ENCODE peak calls at places on chromosomes 2 and 18, in seven cellular contexts. Y is thyroid gland, G is right lobe of liver, K is esophagus squamous epithelium, Z is heart left ventricle, F is HCT116, W is ovary. O is an unnamed sample.

GRCh38 chr2:174145827-174146226 is 102.5 kb downstream of the OLA1 start:
- DNase-seq in Y (no peak), G (no peak), K (no peak), Z (no peak), F (no peak), W (no peak), O (no peak)

GRCh38 chr2:175742367-175742766 is 259.7 kb downstream of the LNPK start:
- DNase-seq in Y (no peak), G (no peak), K (no peak), Z (no peak), F (no peak), W (no peak), O (no peak)

GRCh38 chr2:209687261-209687660 is 84.4 kb upstream of the UNC80 start:
- DNase-seq in Y (no peak), G (no peak), K (no peak), Z (no peak), F (no peak), W (no peak), O (no peak)

GRCh38 chr2:219460424-219460926 is 25.8 kb downstream of the SPEG start:
- DNase-seq in Y (peak; percentile 85), G (no peak), K (no peak), Z (peak; percentile 82), F (no peak), W (peak; percentile 84), O (no peak)

GRCh38 chr2:233084488-233084887 is 24.3 kb downstream of the INPP5D start:
- DNase-seq in Y (peak; percentile 37), G (peak; percentile 67), K (no peak), Z (peak; percentile 74), F (no peak), W (no peak), O (no peak)

GRCh38 chr18:31977270-31977872 is 34.4 kb upstream of the TRAPPC8 start:
- DNase-seq in Y (peak; percentile 19), G (peak; percentile 51), K (no peak), Z (peak; percentile 28), F (peak; percentile 54), W (no peak), O (no peak)

GRCh38 chr2:234496442-234496834 is 443 bp downstream of the ARL4C start:
- DNase-seq in Y (no peak), G (no peak), K (no peak), Z (no peak), F (no peak), W (no peak), O (no peak)

GRCh38 chr2:192218970-192219369 is 24.2 kb upstream of the TMEFF2 start:
- DNase-seq in Y (no peak), G (no peak), K (no peak), Z (no peak), F (no peak), W (no peak), O (no peak)

GRCh38 chr2:929011-929735 is 21.5 kb upstream of the SNTG2 start:
- DNase-seq in Y (no peak), G (no peak), K (no peak), Z (no peak), F (no peak), W (no peak), O (no peak)

GRCh38 chr2:151781642-151782041 is 46.6 kb downstream of the ARL5A start:
- DNase-seq in Y (no peak), G (no peak), K (no peak), Z (no peak), F (no peak), W (no peak), O (no peak)

GRCh38 chr2:199470672-199471442 is 13.1 kb upstream of the SATB2 start:
- DNase-seq in Y (no peak), G (no peak), K (no peak), Z (no peak), F (no peak), W (no peak), O (no peak)
- H3K27me3 ChIP-seq in Y (peaks cover 48% of the 10 kb centered on the region), G (peaks cover 13% of the 10 kb centered on the region), K (peaks cover 100% of the 10 kb centered on the region), Z (peaks cover 100% of the 10 kb centered on the region), F (no peaks in the 10 kb centered on the region), W (no peaks in the 10 kb centered on the region), O (peaks cover 14% of the 10 kb centered on the region)

GRCh38 chr18:36155960-36156757 is 26.5 kb downstream of the ELP2 start:
- DNase-seq in Y (no peak), G (no peak), K (no peak), Z (no peak), F (no peak), W (no peak), O (no peak)

GRCh38 chr18:36149514-36150289 is 20.0 kb downstream of the ELP2 start:
- DNase-seq in Y (no peak), G (no peak), K (no peak), Z (no peak), F (no peak), W (no peak), O (no peak)

GRCh38 chr18:36153771-36154170 is 24.1 kb downstream of the ELP2 start:
- DNase-seq in Y (no peak), G (no peak), K (no peak), Z (no peak), F (no peak), W (no peak), O (no peak)

GRCh38 chr18:36153203-36153602 is 23.5 kb downstream of the ELP2 start:
- DNase-seq in Y (no peak), G (no peak), K (no peak), Z (no peak), F (no peak), W (no peak), O (no peak)

DNA sequence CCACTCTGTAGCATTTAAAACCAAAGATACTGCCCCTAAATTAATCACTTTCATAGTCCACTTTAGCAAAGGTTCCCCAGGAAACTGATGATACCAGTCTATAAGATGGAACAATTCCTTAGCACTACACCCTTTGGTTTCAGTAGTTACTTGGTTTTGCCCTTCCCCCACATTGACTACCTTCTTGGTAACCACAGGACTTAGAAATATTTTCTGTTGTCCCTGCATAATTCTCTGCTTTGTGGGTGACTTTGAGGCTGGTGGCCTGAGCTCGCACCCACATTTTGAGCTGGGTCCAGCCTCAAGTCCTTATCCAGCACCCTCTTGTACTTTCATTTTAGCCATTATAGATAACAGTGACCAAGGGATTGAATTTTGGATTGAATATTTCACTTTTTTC is 23.1 kb downstream of the ELP2 start:
- DNase-seq in Y (no peak), G (no peak), K (no peak), Z (no peak), F (no peak), W (no peak), O (no peak)
- H3K36me3 ChIP-seq in Y (peaks cover 47% of the 10 kb centered on the region), G (no peaks in the 10 kb centered on the region), K (peaks cover 18% of the 10 kb centered on the region), Z (peaks cover 35% of the 10 kb centered on the region), F (peaks cover 61% of the 10 kb centered on the region), W (no peaks in the 10 kb centered on the region), O (peaks cover 67% of the 10 kb centered on the region)

DNA sequence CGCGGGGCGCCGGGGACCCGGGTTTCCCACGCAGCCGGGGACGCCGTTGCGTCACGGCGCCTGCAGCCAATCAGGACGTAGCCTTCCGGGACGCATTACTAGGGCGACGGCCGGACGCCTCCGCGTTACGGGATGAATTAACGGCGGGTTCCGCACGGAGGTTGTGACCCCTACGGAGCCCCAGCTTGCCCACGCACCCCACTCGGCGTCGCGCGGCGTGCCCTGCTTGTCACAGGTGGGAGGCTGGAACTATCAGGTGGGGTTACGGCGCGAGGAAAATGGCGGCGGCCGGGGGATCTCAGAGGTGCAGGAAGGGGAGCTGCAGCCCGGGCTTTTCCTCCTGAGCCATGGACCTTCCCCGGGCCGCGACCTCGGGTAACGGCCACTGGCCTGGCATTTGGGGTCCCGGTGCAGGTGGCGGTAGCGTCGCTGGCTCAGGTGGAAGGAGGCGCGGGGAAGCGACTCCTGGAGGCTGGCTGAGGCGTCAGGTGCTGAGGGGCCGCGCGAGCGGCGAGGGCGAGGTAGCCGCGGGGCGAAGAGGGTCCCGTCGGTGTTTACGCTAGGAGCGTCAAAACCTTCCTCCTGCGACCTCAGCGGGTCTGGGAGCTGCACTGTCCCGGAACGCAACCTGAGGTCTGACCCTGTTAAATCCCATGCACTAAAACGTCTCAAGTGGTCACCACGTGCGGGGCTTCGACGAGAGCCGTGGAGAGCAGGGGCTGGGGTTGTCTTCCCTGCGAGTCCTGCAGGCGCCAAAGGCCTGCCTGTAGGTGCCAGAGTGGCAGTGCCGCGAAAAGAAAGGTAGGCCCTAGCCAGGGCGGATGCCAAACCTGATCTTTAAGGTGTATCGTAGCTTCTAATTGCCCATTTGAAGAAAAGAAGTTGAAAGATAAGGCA is at the start of gene LCLAT1:
- DNase-seq in Y (peak; percentile 74), G (peak; percentile 87), K (peak; percentile 13), Z (peak; percentile 87), F (peak; percentile 37), W (peak; percentile 89), O (no peak)
- TF ChIP-seq POLR2A in Y (no peak), G (no peak), K (no peak), Z (peak; percentile 59), F (peak; percentile 44), W (peak; percentile 35), O (no peak)

GRCh38 chr2:118046628-118047210 is 32.8 kb upstream of the CCDC93 start:
- DNase-seq in Y (no peak), G (no peak), K (no peak), Z (no peak), F (peak; percentile 26), W (no peak), O (no peak)
- H3K27me3 ChIP-seq in Y (no peaks in the 10 kb centered on the region), G (no peaks in the 10 kb centered on the region), K (peaks cover 81% of the 10 kb centered on the region), Z (peaks cover 63% of the 10 kb centered on the region), F (no peaks in the 10 kb centered on the region), W (no peaks in the 10 kb centered on the region), O (no peaks in the 10 kb centered on the region)